ENCODE peak calls at places on chromosomes 13 and 19, in six cellular contexts. W is cardiac fibroblast, A is fibroblast of the aortic adventitia, U is astrocyte of the spinal cord, Z is BE2C, Q is heart right ventricle. R is an unnamed sample.

GRCh38 chr19:2039959-2040646 is 10.9 kb downstream of the MKNK2 start:
- DNase-seq in A (no peak), Z (no peak), U (no peak), W (no peak), Q (no peak), R (no peak)

GRCh38 chr13:20359335-20359734 is 127.2 kb upstream of the GJB6 start:
- DNase-seq in A (peak), U (peak), Q (no peak), Z (no peak), W (peak), R (peak)

GRCh38 chr19:49453757-49454248 is 778 bp downstream of the ALDH16A1 start:
- DNase-seq in Z (no peak), U (no peak), Q (no peak), W (no peak), A (no peak), R (no peak)

GRCh38 chr13:50991624-50992610 is 82.3 kb downstream of the RNASEH2B start:
- DNase-seq in Q (no peak), U (peak), Z (no peak), A (no peak), W (no peak), R (no peak)

GRCh38 chr19:39533791-39534190 is 1.1 kb upstream of the EID2B start:
- DNase-seq in Z (no peak), A (no peak), W (no peak), Q (no peak), U (no peak), R (no peak)

GRCh38 chr13:19695829-19696228 is 62.4 kb downstream of the MPHOSPH8 start:
- DNase-seq in Z (no peak), W (no peak), U (no peak), A (no peak), Q (no peak), R (no peak)

GRCh38 chr13:98565726-98566577 is 11.0 kb downstream of the STK24 start:
- DNase-seq in U (no peak), Z (no peak), A (peak), W (peak), Q (peak), R (no peak)

GRCh38 chr19:50535672-50536071 is 22.0 kb upstream of the ASPDH start:
- DNase-seq in Z (peak), Q (no peak), U (no peak), A (no peak), W (no peak), R (no peak)

GRCh38 chr19:16850133-16850532 is 20.9 kb downstream of the SIN3B start:
- DNase-seq in A (peak), Z (no peak), U (peak), W (no peak), Q (no peak), R (peak)

GRCh38 chr19:12555456-12555930 is 4.2 kb upstream of the ZNF564 start:
- DNase-seq in U (no peak), A (no peak), Z (no peak), Q (no peak), W (no peak), R (no peak)

GRCh38 chr19:47832723-47833122 is 11.0 kb downstream of the CRX start:
- DNase-seq in Q (no peak), Z (no peak), A (no peak), W (no peak), U (no peak), R (no peak)

GRCh38 chr13:22061371-22061805 is 390.5 kb downstream of the FGF9 start:
- DNase-seq in Z (no peak), U (no peak), W (no peak), Q (no peak), A (no peak), R (no peak)

GRCh38 chr19:13053761-13054604 is 48.7 kb downstream of the LYL1 start:
- DNase-seq in Z (no peak), A (peak), W (peak), U (peak), Q (peak), R (peak)

GRCh38 chr19:22052644-22053013 is 345 bp downstream of the ZNF257 start:
- DNase-seq in A (peak), Q (peak), U (no peak), Z (no peak), W (no peak), R (peak)

GRCh38 chr13:27334774-27335490 is 64.3 kb downstream of the RASL11A start:
- DNase-seq in Q (no peak), W (no peak), Z (no peak), A (peak), U (no peak), R (no peak)

GRCh38 chr13:102333320-102334181 is 68.3 kb downstream of the FGF14 start:
- DNase-seq in A (no peak), W (no peak), Q (no peak), Z (peak), U (no peak), R (no peak)

GRCh38 chr19:34201133-34201532 is 28.8 kb downstream of the LSM14A start:
- DNase-seq in Q (no peak), Z (no peak), W (no peak), A (no peak), U (no peak), R (no peak)

GRCh38 chr19:29487432-29487831 is 38.4 kb upstream of the VSTM2B start:
- DNase-seq in A (no peak), U (no peak), W (no peak), Q (no peak), Z (no peak), R (no peak)

GRCh38 chr13:71935166-71935840 is 68.3 kb upstream of the DACH1 start:
- DNase-seq in W (no peak), U (no peak), Z (no peak), A (no peak), Q (no peak), R (no peak)

GRCh38 chr13:43686557-43686956 is 100.2 kb downstream of the ENOX1 start:
- DNase-seq in U (peak), Z (peak), A (peak), W (peak), Q (peak), R (peak)

GRCh38 chr13:103638706-103639105 is 572.5 kb upstream of the SLC10A2 start:
- DNase-seq in Z (no peak), A (no peak), W (no peak), U (no peak), Q (no peak), R (no peak)

GRCh38 chr13:36074659-36075058 is 56.5 kb downstream of the DCLK1 start:
- DNase-seq in Q (no peak), A (no peak), U (peak), W (peak), Z (no peak), R (no peak)

GRCh38 chr13:62973804-62974203 is 1558.2 kb upstream of the PCDH20 start:
- DNase-seq in Z (no peak), Q (no peak), U (no peak), W (no peak), A (no peak), R (no peak)

GRCh38 chr19:33040994-33041827 is 23.5 kb downstream of the RHPN2 start:
- DNase-seq in Z (no peak), A (peak), Q (no peak), W (peak), U (peak), R (peak)

GRCh38 chr13:36776175-36776574 is 42.8 kb upstream of the RFXAP start:
- DNase-seq in Q (no peak), A (no peak), W (no peak), U (no peak), Z (no peak), R (no peak)

GRCh38 chr13:113853518-113854237 is 10.2 kb downstream of the GAS6 start:
- DNase-seq in W (peak), U (peak), Q (no peak), Z (no peak), A (peak), R (no peak)

GRCh38 chr13:52599853-52600603 is 42.2 kb upstream of the HNRNPA1L2 start:
- DNase-seq in A (no peak), Z (peak), W (peak), U (peak), Q (peak), R (peak)

GRCh38 chr19:38649305-38650179 is 2.1 kb downstream of the ACTN4 start:
- DNase-seq in Q (peak), U (no peak), A (peak), Z (no peak), W (no peak), R (no peak)

GRCh38 chr13:44237276-44237767 is 136.3 kb upstream of the SERP2 start:
- DNase-seq in A (peak), W (peak), Z (no peak), U (peak), Q (peak), R (peak)

GRCh38 chr13:84812078-84812477 is 929.8 kb upstream of the SLITRK1 start:
- DNase-seq in W (no peak), Z (peak), Q (no peak), A (no peak), U (no peak), R (no peak)

GRCh38 chr13:106139407-106139806 is 396.1 kb downstream of the EFNB2 start:
- DNase-seq in A (no peak), U (no peak), W (no peak), Q (no peak), Z (no peak), R (no peak)

GRCh38 chr19:43809762-43810696 is 7.8 kb upstream of the LYPD5 start:
- DNase-seq in W (peak), U (peak), Z (no peak), A (peak), Q (no peak), R (peak)

GRCh38 chr19:30783212-30783611 is 411.0 kb downstream of the ZNF536 start:
- DNase-seq in U (no peak), A (no peak), Z (no peak), W (no peak), Q (no peak), R (no peak)

GRCh38 chr13:111912453-111912866 is 154.5 kb upstream of the SOX1 start:
- DNase-seq in A (no peak), W (no peak), U (no peak), Q (no peak), Z (no peak), R (no peak)

GRCh38 chr13:107553838-107554237 is 661.5 kb downstream of the LIG4 start:
- DNase-seq in Z (peak), Q (no peak), A (no peak), U (no peak), W (peak), R (peak)

GRCh38 chr13:107551521-107551920 is 663.8 kb downstream of the LIG4 start:
- DNase-seq in W (no peak), A (no peak), U (no peak), Z (no peak), Q (no peak), R (no peak)

GRCh38 chr13:107554355-107554905 is 660.9 kb downstream of the LIG4 start:
- DNase-seq in W (no peak), U (no peak), Z (peak), A (no peak), Q (no peak), R (no peak)
- TF ChIP-seq CTCF in W (no peak), U (no peak), Z (no peak), A (no peak), Q (no peak), R (no peak)

DNA sequence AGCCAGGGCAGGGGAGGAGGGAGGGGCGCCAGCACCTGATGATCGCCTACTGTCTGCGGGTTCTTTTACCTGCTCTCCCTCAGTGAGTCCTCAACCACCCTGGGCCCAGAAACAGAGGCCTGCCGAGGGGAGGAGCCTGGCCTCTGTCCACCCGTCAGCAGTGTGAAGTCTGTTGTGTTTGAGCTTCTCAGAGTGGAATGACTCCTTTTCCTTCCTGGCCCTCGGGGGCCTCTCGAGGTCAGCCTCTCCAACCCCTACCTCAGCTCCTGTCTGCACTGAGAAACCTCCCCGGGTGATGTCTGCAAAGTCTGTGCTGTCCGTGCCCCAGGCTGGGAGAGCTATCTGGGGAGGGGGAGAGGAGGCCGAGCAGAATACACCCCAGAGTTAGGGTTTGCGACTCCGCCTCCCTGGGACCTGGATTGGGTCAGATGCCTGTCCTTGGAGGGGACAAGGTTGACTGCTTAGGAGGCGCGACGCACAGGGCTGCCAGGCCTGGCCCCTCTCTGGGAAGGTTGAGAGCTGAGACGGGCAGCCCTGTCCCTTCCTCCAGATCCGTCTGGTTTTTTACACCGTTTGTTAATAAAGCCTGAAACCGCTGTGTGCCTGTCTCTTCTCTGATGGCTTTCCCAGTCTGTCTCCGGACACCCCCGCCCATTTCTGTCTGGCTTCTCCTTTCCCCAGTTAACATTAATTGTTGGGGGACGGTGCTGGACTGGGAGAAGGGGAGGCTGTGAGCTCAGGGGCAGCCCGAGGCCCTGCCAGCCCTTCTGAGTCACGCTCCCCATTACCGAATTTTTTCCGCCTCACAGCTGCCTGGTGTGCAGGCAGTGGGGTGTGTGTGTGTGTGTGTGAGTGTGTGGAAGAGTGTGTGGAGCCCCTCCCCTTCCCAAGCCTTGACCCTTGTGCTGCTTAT is 1.0 kb upstream of the SSC5D start:
- DNase-seq in Z (peak), Q (no peak), A (peak), U (peak), W (peak), R (peak)
- H3K4me3 ChIP-seq in Z (peak), Q (no peak), A (peak), U (peak), W (peak), R (peak)

GRCh38 chr13:30038884-30039283 is 188.5 kb upstream of the UBL3 start:
- DNase-seq in W (peak), Z (no peak), U (peak), Q (no peak), A (peak), R (peak)
- TF ChIP-seq CTCF in W (no peak), Z (no peak), U (peak), Q (no peak), A (peak), R (peak)

DNA sequence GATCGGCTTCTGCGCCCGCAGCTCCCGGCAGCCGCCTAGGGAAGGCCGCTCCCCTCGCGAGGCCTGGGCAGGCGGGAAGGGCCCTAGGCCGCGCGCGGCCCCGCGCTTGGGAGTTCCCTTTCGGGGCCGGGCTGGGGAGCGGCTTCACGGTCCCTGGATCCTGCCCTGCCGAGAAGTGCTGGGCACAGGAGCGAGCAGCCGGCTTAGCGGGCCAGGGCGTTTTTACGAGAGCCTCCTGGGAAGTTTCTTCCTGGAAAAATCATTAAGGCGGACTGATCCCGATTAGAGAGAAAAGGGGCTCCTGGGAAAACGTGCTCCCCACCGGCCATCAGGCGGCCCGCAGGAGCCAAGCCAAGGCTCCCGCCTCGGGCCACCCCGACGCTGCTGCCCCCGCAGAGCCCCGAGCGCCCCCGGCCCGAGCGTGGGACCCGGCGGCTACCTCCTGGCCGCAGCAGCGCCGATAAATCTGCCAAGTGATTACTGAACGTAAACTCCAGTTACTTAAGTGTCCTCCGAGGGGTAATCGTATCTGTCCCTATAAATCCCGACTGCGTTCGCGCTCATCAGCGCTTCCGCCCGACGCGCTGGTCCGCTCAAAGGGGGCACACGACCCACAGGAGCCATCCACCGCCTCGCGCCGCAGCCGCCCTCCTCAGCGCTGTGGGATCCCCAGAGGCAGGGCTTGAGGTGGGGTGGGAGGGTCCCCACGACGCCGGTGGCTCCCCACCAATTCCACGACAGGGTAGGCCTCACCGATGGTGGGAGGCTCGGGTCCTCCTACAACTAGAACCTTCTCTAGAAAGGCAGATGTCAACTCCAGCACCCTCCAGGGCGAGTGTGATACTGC is 2.8 kb downstream of the ZIC5 start:
- DNase-seq in Q (no peak), Z (no peak), A (no peak), W (no peak), U (peak), R (no peak)
- H3K4me3 ChIP-seq in Q (peak), Z (no peak), A (no peak), W (no peak), U (peak), R (no peak)